ENCODE peak calls at places on chromosomes 2 and 18, in five cellular contexts. N, X, R, G and B are unnamed samples.
A peak's percentile ranks its signal among the peaks of the same experiment; 100 is the strongest.

GRCh38 chr2:168620554-168620953 is 164.5 kb downstream of the CERS6 start:
- DNase-seq in N (no peak), X (no peak), R (no peak), G (no peak), B (no peak)

GRCh38 chr2:164735309-164735919 is 106.2 kb downstream of the COBLL1 start:
- DNase-seq in N (no peak), X (no peak), R (no peak), G (peak; percentile 11), B (no peak)

GRCh38 chr2:12867888-12868287 is 151.2 kb downstream of the TRIB2 start:
- DNase-seq in N (no peak), X (no peak), R (no peak), G (peak; percentile 59), B (no peak)

GRCh38 chr18:48892146-48892855 is 58.5 kb downstream of the SMAD7 start:
- DNase-seq in N (peak; percentile 50), X (no peak), R (no peak), G (no peak), B (no peak)

GRCh38 chr2:8682719-8683667 is 1.1 kb downstream of the ID2 start:
- DNase-seq in N (peak; percentile 71), X (peak; percentile 67), R (peak; percentile 64), G (peak; percentile 74), B (no peak)

GRCh38 chr18:59056706-59057492 is 82.8 kb upstream of the SEC11C start:
- DNase-seq in N (peak; percentile 90), X (no peak), R (peak; percentile 52), G (peak; percentile 69), B (no peak)

GRCh38 chr18:47992903-47993302 is 62.4 kb upstream of the SMAD2 start:
- DNase-seq in N (no peak), X (no peak), R (no peak), G (no peak), B (no peak)

GRCh38 chr18:30522288-30522929 is 520.1 kb downstream of the DSC3 start:
- DNase-seq in N (no peak), X (no peak), R (no peak), G (no peak), B (no peak)

GRCh38 chr2:70643715-70644114 is 90.1 kb upstream of the TGFA start:
- DNase-seq in N (no peak), X (no peak), R (peak; percentile 25), G (no peak), B (no peak)

GRCh38 chr2:48600204-48600813 is 17.3 kb upstream of the GTF2A1L start:
- DNase-seq in N (no peak), X (no peak), R (no peak), G (peak; percentile 47), B (no peak)

GRCh38 chr2:26816893-26817292 is 31.0 kb downstream of the CENPA start:
- DNase-seq in N (no peak), X (no peak), R (no peak), G (no peak), B (no peak)

GRCh38 chr2:68330691-68331090 is 10.9 kb upstream of the CNRIP1 start:
- DNase-seq in N (no peak), X (no peak), R (no peak), G (peak; percentile 52), B (no peak)

GRCh38 chr18:45416168-45416567 is 199.1 kb upstream of the SLC14A2 start:
- DNase-seq in N (no peak), X (no peak), R (no peak), G (no peak), B (no peak)

GRCh38 chr2:23397483-23397882 is 12.5 kb downstream of the KLHL29 start:
- DNase-seq in N (no peak), X (no peak), R (no peak), G (no peak), B (no peak)

GRCh38 chr2:42055573-42056514 is 8.0 kb downstream of the PKDCC start:
- DNase-seq in N (no peak), X (no peak), R (no peak), G (peak; percentile 9), B (no peak)

GRCh38 chr2:134431837-134432437 is 178.1 kb downstream of the MGAT5 start:
- DNase-seq in N (no peak), X (no peak), R (no peak), G (peak; percentile 70), B (no peak)

GRCh38 chr2:203453858-203454451 is 81.1 kb downstream of the RAPH1 start:
- DNase-seq in N (no peak), X (no peak), R (peak; percentile 34), G (peak; percentile 69), B (no peak)
- H3K27ac ChIP-seq in N (no peak overlapping the region), X (no peak overlapping the region), R (no peak overlapping the region), G (no peak overlapping the region), B (no peak overlapping the region)

GRCh38 chr2:127161176-127162136 is 54.5 kb upstream of the BIN1 start:
- DNase-seq in N (no peak), X (no peak), R (no peak), G (no peak), B (no peak)

GRCh38 chr2:127163922-127164321 is 56.2 kb downstream of the CYP27C1 start:
- DNase-seq in N (no peak), X (no peak), R (no peak), G (no peak), B (no peak)

GRCh38 chr2:127164761-127165538 is 55.1 kb downstream of the CYP27C1 start:
- DNase-seq in N (no peak), X (no peak), R (no peak), G (no peak), B (no peak)

GRCh38 chr2:127160676-127161075 is 53.7 kb upstream of the BIN1 start:
- DNase-seq in N (no peak), X (no peak), R (no peak), G (no peak), B (no peak)

GRCh38 chr2:127162261-127163089 is 55.5 kb upstream of the BIN1 start:
- DNase-seq in N (no peak), X (no peak), R (no peak), G (no peak), B (no peak)
- H3K27ac ChIP-seq in N (no peak overlapping the region), X (no peak overlapping the region), R (no peak overlapping the region), G (no peak overlapping the region), B (no peak overlapping the region)

GRCh38 chr2:240513544-240514287 is 44.1 kb downstream of the ANKMY1 start:
- DNase-seq in N (peak; percentile 92), X (peak; percentile 92), R (peak; percentile 75), G (peak; percentile 74), B (peak; percentile 39)

GRCh38 chr2:240517342-240517741 is 40.4 kb downstream of the ANKMY1 start:
- DNase-seq in N (no peak), X (no peak), R (no peak), G (no peak), B (no peak)

GRCh38 chr2:240512666-240513535 is 44.9 kb downstream of the ANKMY1 start:
- DNase-seq in N (no peak), X (no peak), R (no peak), G (no peak), B (no peak)

GRCh38 chr2:240512109-240512485 is 45.7 kb downstream of the ANKMY1 start:
- DNase-seq in N (no peak), X (no peak), R (no peak), G (no peak), B (no peak)

GRCh38 chr2:240514631-240515030 is 43.2 kb downstream of the ANKMY1 start:
- DNase-seq in N (no peak), X (no peak), R (no peak), G (no peak), B (no peak)
- H3K27ac ChIP-seq in N (no peak overlapping the region), X (no peak overlapping the region), R (no peak overlapping the region), G (no peak overlapping the region), B (peak overlapping the region; percentile 20)

DNA sequence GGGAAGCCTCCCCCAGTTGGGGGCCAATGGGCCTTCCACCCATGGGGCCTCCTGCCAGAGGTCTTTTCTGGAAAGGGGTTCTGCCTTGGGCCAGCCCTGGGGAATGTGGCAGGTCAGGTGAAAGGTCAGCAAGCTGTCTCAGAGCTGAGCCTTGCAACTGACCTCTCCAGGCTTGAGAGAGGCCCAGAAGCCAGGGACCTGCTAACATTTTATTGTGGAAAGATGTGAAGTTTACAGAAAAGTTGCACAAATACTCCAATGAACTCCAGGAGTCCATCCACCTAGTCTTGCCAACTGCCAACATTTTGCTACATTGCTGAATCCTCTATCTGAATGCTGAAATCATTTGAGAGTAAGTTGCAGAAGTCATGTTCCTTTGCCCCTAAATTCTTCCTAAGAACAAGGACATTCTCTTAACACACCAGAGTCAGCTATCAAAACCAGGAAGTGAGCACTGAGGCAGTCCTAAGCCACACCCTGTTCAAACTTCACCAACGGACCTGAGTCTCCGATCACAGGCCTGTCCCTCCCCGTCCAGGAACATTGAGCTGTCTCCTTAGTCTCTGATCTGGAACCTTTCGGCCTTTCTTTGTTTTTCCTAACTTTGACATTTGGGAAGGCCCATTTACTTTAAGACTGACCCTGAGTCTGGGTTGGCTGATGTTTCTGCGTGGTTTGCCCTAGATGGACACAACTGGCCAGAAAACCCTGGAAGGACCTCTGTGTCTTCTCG is 4.0 kb downstream of the SNORC start:
- DNase-seq in N (no peak), X (no peak), R (no peak), G (no peak), B (no peak)
- H3K27ac ChIP-seq in N (no peak overlapping the region), X (no peak overlapping the region), R (no peak overlapping the region), G (no peak overlapping the region), B (no peak overlapping the region)

GRCh38 chr2:215332876-215333600 is 21.2 kb downstream of the ATIC start:
- DNase-seq in N (no peak), X (no peak), R (no peak), G (no peak), B (no peak)
- H3K27ac ChIP-seq in N (no peak overlapping the region), X (no peak overlapping the region), R (no peak overlapping the region), G (no peak overlapping the region), B (no peak overlapping the region)

GRCh38 chr18:79533591-79533990 is 137.9 kb downstream of the NFATC1 start:
- DNase-seq in N (no peak), X (peak; percentile 34), R (no peak), G (no peak), B (no peak)

GRCh38 chr18:79531926-79532689 is 136.4 kb downstream of the NFATC1 start:
- DNase-seq in N (peak; percentile 64), X (peak; percentile 31), R (no peak), G (no peak), B (no peak)

GRCh38 chr18:79533146-79533545 is 137.4 kb downstream of the NFATC1 start:
- DNase-seq in N (peak; percentile 53), X (peak; percentile 35), R (no peak), G (no peak), B (no peak)

GRCh38 chr18:79531386-79531785 is 135.7 kb downstream of the NFATC1 start:
- DNase-seq in N (no peak), X (peak; percentile 21), R (no peak), G (no peak), B (no peak)

GRCh38 chr18:79532690-79533058 is 136.9 kb downstream of the NFATC1 start:
- DNase-seq in N (peak; percentile 55), X (peak; percentile 37), R (no peak), G (no peak), B (no peak)
- H3K27ac ChIP-seq in N (no peak overlapping the region), X (no peak overlapping the region), R (no peak overlapping the region), G (no peak overlapping the region), B (no peak overlapping the region)

DNA sequence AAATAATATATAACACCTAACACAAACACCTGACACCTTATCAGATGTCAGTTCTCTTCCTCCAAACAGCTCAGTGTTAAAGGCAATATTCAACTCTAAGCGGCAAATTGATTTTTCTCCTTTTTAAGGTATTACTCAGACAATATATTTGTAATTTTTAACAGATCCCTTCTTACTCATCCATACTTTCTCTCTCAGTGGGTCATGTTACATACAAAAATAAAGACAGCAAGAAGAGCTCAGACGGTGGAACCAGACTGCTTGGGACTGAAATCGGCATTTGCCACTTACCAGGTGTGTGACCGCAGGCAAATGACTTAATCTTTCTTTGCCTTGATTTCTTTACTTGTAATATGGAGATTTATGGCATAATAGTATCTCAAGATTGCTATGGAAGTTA is 25.8 kb downstream of the MAP3K2 start:
- DNase-seq in N (no peak), X (no peak), R (no peak), G (no peak), B (no peak)
- H3K27ac ChIP-seq in N (no peak overlapping the region), X (no peak overlapping the region), R (no peak overlapping the region), G (no peak overlapping the region), B (no peak overlapping the region)

GRCh38 chr18:64803471-64803870 is 654.6 kb upstream of the LINC00305 start:
- DNase-seq in N (no peak), X (no peak), R (no peak), G (no peak), B (no peak)
- H3K27ac ChIP-seq in N (no peak overlapping the region), X (no peak overlapping the region), R (no peak overlapping the region), G (no peak overlapping the region), B (no peak overlapping the region)